ENCODE peak calls at places on chromosomes 16 and 17, in six cellular contexts. I is kidney glomerular epithelial cell; B is NCI-H2107; F is H7; D is ecto neural progenitor cell; C is NK-92 treated with Interleukin-12 subunit alpha and Interleukin-12 subunit beta, amount 100 ng/mL, for 24 hours. Y is an unnamed sample.

GRCh38 chr17:59423137-59423703 is 91.8 kb downstream of the YPEL2 start:
- DNase-seq in B (no peak), D (no peak), C (no peak), F (no peak), I (peak; percentile 74), Y (no peak)

GRCh38 chr16:582614-583331 is 7.1 kb upstream of the RAB40C start:
- DNase-seq in B (no peak), D (no peak), I (no peak), C (no peak), F (peak; percentile 81), Y (no peak)

GRCh38 chr17:46832306-46832895 is 13.9 kb upstream of the WNT3 start:
- DNase-seq in I (no peak), C (no peak), B (no peak), F (peak; percentile 87), D (peak; percentile 90), Y (no peak)

GRCh38 chr17:60231234-60231633 is 81.5 kb downstream of the CA4 start:
- DNase-seq in C (no peak), I (peak; percentile 58), B (no peak), F (peak; percentile 21), D (no peak), Y (no peak)

GRCh38 chr16:4377573-4378146 is 6.0 kb downstream of the VASN start:
- DNase-seq in I (no peak), B (no peak), F (peak; percentile 90), D (no peak), C (no peak), Y (no peak)

GRCh38 chr17:75404223-75404738 is 1.2 kb downstream of the GRB2 start:
- DNase-seq in I (peak; percentile 58), F (peak; percentile 87), D (peak; percentile 79), C (peak; percentile 21), B (peak; percentile 45), Y (peak; percentile 76)

GRCh38 chr17:76446449-76447231 is 6.3 kb downstream of the UBE2O start:
- DNase-seq in F (no peak), D (no peak), C (no peak), I (peak; percentile 89), B (no peak), Y (no peak)

GRCh38 chr16:76571755-76572154 is 294.6 kb downstream of the CNTNAP4 start:
- DNase-seq in F (no peak), I (no peak), C (no peak), D (no peak), B (no peak), Y (no peak)

GRCh38 chr16:73669535-73670274 is 621.8 kb upstream of the ZFHX3 start:
- DNase-seq in D (no peak), B (no peak), C (no peak), F (no peak), I (no peak), Y (no peak)

GRCh38 chr17:34443832-34444469 is 80.9 kb upstream of the CCL1 start:
- DNase-seq in D (peak; percentile 78), F (peak; percentile 82), I (no peak), B (no peak), C (no peak), Y (no peak)

GRCh38 chr17:67386965-67387551 is 10.0 kb downstream of the PITPNC1 start:
- DNase-seq in F (peak; percentile 85), D (peak; percentile 83), B (peak; percentile 11), C (peak; percentile 60), I (no peak), Y (peak; percentile 60)